ENCODE peak calls at places on chromosomes 7 and 10, in eight cellular contexts. F is ACHN; Q is amniotic stem cell; B is posterior vena cava; C is CD8-positive, alpha-beta memory T cell; Z is astrocyte of the spinal cord; K is GM06990; Y is dermis blood vessel endothelial cell. N is an unnamed sample.
A peak's percentile ranks its signal among the peaks of the same experiment; 100 is the strongest.

GRCh38 chr10:93068411-93069244 is 5.1 kb upstream of the CYP26A1 start:
- DNase-seq in F (no peak), Q (no peak), B (peak; percentile 76), C (no peak), Z (peak; percentile 50), K (no peak), Y (no peak), N (peak; percentile 63)

GRCh38 chr7:5774790-5775189 is 6.7 kb downstream of the RNF216 start:
- DNase-seq in F (no peak), Q (no peak), B (no peak), C (no peak), Z (no peak), K (no peak), Y (no peak), N (no peak)

GRCh38 chr7:33773053-33773452 is 132.3 kb upstream of the BMPER start:
- DNase-seq in F (no peak), Q (no peak), B (no peak), C (no peak), Z (peak; percentile 59), K (no peak), Y (peak; percentile 16), N (no peak)

GRCh38 chr7:29569648-29570047 is 6.0 kb downstream of the PRR15 start:
- DNase-seq in F (no peak), Q (no peak), B (no peak), C (no peak), Z (no peak), K (no peak), Y (no peak), N (no peak)

GRCh38 chr10:127215882-127216281 is 19.5 kb upstream of the INSYN2A start:
- DNase-seq in F (no peak), Q (no peak), B (no peak), C (no peak), Z (peak; percentile 34), K (no peak), Y (no peak), N (no peak)

GRCh38 chr7:21886396-21886795 is 59.3 kb downstream of the CDCA7L start:
- DNase-seq in F (no peak), Q (no peak), B (no peak), C (no peak), Z (no peak), K (no peak), Y (peak; percentile 10), N (no peak)

GRCh38 chr10:3588816-3589215 is 196.2 kb downstream of the KLF6 start:
- DNase-seq in F (no peak), Q (no peak), B (no peak), C (no peak), Z (no peak), K (no peak), Y (no peak), N (peak; percentile 36)

GRCh38 chr10:120917521-120918250 is 66.5 kb downstream of the WDR11 start:
- DNase-seq in F (no peak), Q (no peak), B (no peak), C (no peak), Z (peak; percentile 14), K (no peak), Y (no peak), N (peak; percentile 32)

GRCh38 chr10:43644252-43644651 is 4.4 kb downstream of the ZNF32 start:
- DNase-seq in F (peak; percentile 33), Q (no peak), B (no peak), C (no peak), Z (no peak), K (no peak), Y (peak; percentile 20), N (peak; percentile 31)

GRCh38 chr10:89466599-89467035 is 52.2 kb downstream of the IFIT5 start:
- DNase-seq in F (peak; percentile 61), Q (no peak), B (no peak), C (no peak), Z (peak; percentile 65), K (no peak), Y (peak; percentile 28), N (peak; percentile 74)

GRCh38 chr10:97733256-97733655 is 3.7 kb upstream of the ZFYVE27 start:
- DNase-seq in F (no peak), Q (no peak), B (no peak), C (no peak), Z (no peak), K (no peak), Y (no peak), N (no peak)

GRCh38 chr10:124225468-124226270 is 132.3 kb upstream of the CHST15 start:
- DNase-seq in F (no peak), Q (no peak), B (no peak), C (peak; percentile 17), Z (no peak), K (no peak), Y (no peak), N (no peak)

GRCh38 chr10:119642556-119643111 is 8.5 kb upstream of the BAG3 start:
- DNase-seq in F (no peak), Q (no peak), B (no peak), C (no peak), Z (no peak), K (no peak), Y (no peak), N (no peak)

GRCh38 chr10:82084496-82084895 is 209.5 kb downstream of the NRG3 start:
- DNase-seq in F (no peak), Q (no peak), B (no peak), C (no peak), Z (no peak), K (no peak), Y (no peak), N (no peak)

GRCh38 chr10:95242581-95243317 is 48.1 kb downstream of the PDLIM1 start:
- DNase-seq in F (peak; percentile 77), Q (peak; percentile 52), B (no peak), C (no peak), Z (peak; percentile 67), K (no peak), Y (peak; percentile 77), N (peak; percentile 60)

GRCh38 chr7:131578602-131579001 is 22.2 kb upstream of the PODXL start:
- DNase-seq in F (no peak), Q (no peak), B (no peak), C (no peak), Z (no peak), K (no peak), Y (no peak), N (no peak)

GRCh38 chr7:3427957-3428356 is 126.9 kb downstream of the SDK1 start:
- DNase-seq in F (peak; percentile 22), Q (no peak), B (no peak), C (no peak), Z (no peak), K (no peak), Y (no peak), N (no peak)

GRCh38 chr7:13042605-13043236 is 355.3 kb downstream of the ARL4A start:
- DNase-seq in F (peak; percentile 31), Q (no peak), B (no peak), C (no peak), Z (peak; percentile 50), K (no peak), Y (no peak), N (peak; percentile 49)

GRCh38 chr7:22153427-22154106 is 203.4 kb downstream of the RAPGEF5 start:
- DNase-seq in F (no peak), Q (no peak), B (no peak), C (no peak), Z (no peak), K (no peak), Y (no peak), N (no peak)